ENCODE peak calls at places on chromosomes 12 and 14, in eight cellular contexts. One of them, this sample, is unnamed.

GRCh38 chr12:28378749-28379148 is 188.5 kb downstream of the CCDC91 start:
- DNase-seq in A549: no peak
- DNase-seq in CD8-positive, alpha-beta T cell: no peak
- DNase-seq in PC-9: no peak
- DNase-seq in brain microvascular endothelial cell: peak
- DNase-seq in cardiac muscle cell: no peak
- DNase-seq in dorsolateral prefrontal cortex: no peak
- DNase-seq in BE2C: no peak
- DNase-seq in this sample: peak

GRCh38 chr12:44295958-44296623 is 460.2 kb downstream of the TMEM117 start:
- DNase-seq in PC-9: no peak
- DNase-seq in brain microvascular endothelial cell: no peak
- DNase-seq in CD8-positive, alpha-beta T cell: no peak
- DNase-seq in dorsolateral prefrontal cortex: no peak
- DNase-seq in cardiac muscle cell: no peak
- DNase-seq in A549: no peak
- DNase-seq in BE2C: no peak
- DNase-seq in this sample: no peak

GRCh38 chr14:29354446-29354845 is 573.2 kb downstream of the PRKD1 start:
- DNase-seq in PC-9: no peak
- DNase-seq in brain microvascular endothelial cell: no peak
- DNase-seq in CD8-positive, alpha-beta T cell: no peak
- DNase-seq in A549: no peak
- DNase-seq in dorsolateral prefrontal cortex: no peak
- DNase-seq in BE2C: no peak
- DNase-seq in cardiac muscle cell: no peak
- DNase-seq in this sample: no peak

GRCh38 chr14:69129264-69129880 is 23.5 kb downstream of the DCAF5 start:
- DNase-seq in A549: peak
- DNase-seq in brain microvascular endothelial cell: peak
- DNase-seq in BE2C: peak
- DNase-seq in dorsolateral prefrontal cortex: peak
- DNase-seq in PC-9: peak
- DNase-seq in cardiac muscle cell: peak
- DNase-seq in CD8-positive, alpha-beta T cell: peak
- DNase-seq in this sample: peak

GRCh38 chr12:130086248-130086647 is 76.0 kb upstream of the FZD10 start:
- DNase-seq in dorsolateral prefrontal cortex: no peak
- DNase-seq in PC-9: no peak
- DNase-seq in brain microvascular endothelial cell: no peak
- DNase-seq in BE2C: no peak
- DNase-seq in CD8-positive, alpha-beta T cell: no peak
- DNase-seq in cardiac muscle cell: no peak
- DNase-seq in A549: no peak
- DNase-seq in this sample: no peak

GRCh38 chr14:61179061-61179675 is 102.0 kb downstream of the TMEM30B start:
- DNase-seq in A549: peak
- DNase-seq in PC-9: peak
- DNase-seq in BE2C: no peak
- DNase-seq in dorsolateral prefrontal cortex: no peak
- DNase-seq in CD8-positive, alpha-beta T cell: no peak
- DNase-seq in brain microvascular endothelial cell: peak
- DNase-seq in cardiac muscle cell: no peak
- DNase-seq in this sample: peak

GRCh38 chr14:90111895-90112534 is 50.2 kb downstream of the KCNK13 start:
- DNase-seq in cardiac muscle cell: no peak
- DNase-seq in PC-9: no peak
- DNase-seq in dorsolateral prefrontal cortex: no peak
- DNase-seq in A549: peak
- DNase-seq in brain microvascular endothelial cell: peak
- DNase-seq in CD8-positive, alpha-beta T cell: no peak
- DNase-seq in BE2C: no peak
- DNase-seq in this sample: peak

GRCh38 chr12:124829008-124829707 is 34.5 kb downstream of the SCARB1 start:
- DNase-seq in PC-9: peak
- DNase-seq in brain microvascular endothelial cell: peak
- DNase-seq in dorsolateral prefrontal cortex: no peak
- DNase-seq in A549: peak
- DNase-seq in CD8-positive, alpha-beta T cell: no peak
- DNase-seq in BE2C: no peak
- DNase-seq in cardiac muscle cell: no peak
- DNase-seq in this sample: peak

GRCh38 chr12:10457760-10458159 is 4.6 kb upstream of the KLRC1 start:
- DNase-seq in brain microvascular endothelial cell: no peak
- DNase-seq in PC-9: no peak
- DNase-seq in A549: no peak
- DNase-seq in CD8-positive, alpha-beta T cell: no peak
- DNase-seq in BE2C: no peak
- DNase-seq in dorsolateral prefrontal cortex: no peak
- DNase-seq in cardiac muscle cell: no peak
- DNase-seq in this sample: no peak

GRCh38 chr12:70722584-70723343 is 85.5 kb upstream of the PTPRB start:
- DNase-seq in PC-9: no peak
- DNase-seq in brain microvascular endothelial cell: peak
- DNase-seq in A549: no peak
- DNase-seq in BE2C: peak
- DNase-seq in dorsolateral prefrontal cortex: no peak
- DNase-seq in cardiac muscle cell: no peak
- DNase-seq in CD8-positive, alpha-beta T cell: no peak
- DNase-seq in this sample: peak

GRCh38 chr12:46964496-46965098 is 114.8 kb upstream of the PCED1B start:
- DNase-seq in CD8-positive, alpha-beta T cell: no peak
- DNase-seq in BE2C: no peak
- DNase-seq in dorsolateral prefrontal cortex: no peak
- DNase-seq in PC-9: peak
- DNase-seq in brain microvascular endothelial cell: peak
- DNase-seq in cardiac muscle cell: peak
- DNase-seq in A549: no peak
- DNase-seq in this sample: peak

GRCh38 chr12:57475271-57476161 is 4.2 kb downstream of the ARHGAP9 start:
- DNase-seq in A549: no peak
- DNase-seq in dorsolateral prefrontal cortex: no peak
- DNase-seq in PC-9: no peak
- DNase-seq in CD8-positive, alpha-beta T cell: no peak
- DNase-seq in BE2C: peak
- DNase-seq in cardiac muscle cell: peak
- DNase-seq in brain microvascular endothelial cell: no peak
- DNase-seq in this sample: peak

GRCh38 chr12:48782457-48783395 is 6.2 kb downstream of the ADCY6 start:
- DNase-seq in A549: no peak
- DNase-seq in brain microvascular endothelial cell: no peak
- DNase-seq in BE2C: no peak
- DNase-seq in dorsolateral prefrontal cortex: no peak
- DNase-seq in CD8-positive, alpha-beta T cell: no peak
- DNase-seq in cardiac muscle cell: no peak
- DNase-seq in PC-9: no peak
- DNase-seq in this sample: no peak

GRCh38 chr14:64561631-64562030 is 11.9 kb downstream of the PPP1R36 start:
- DNase-seq in dorsolateral prefrontal cortex: no peak
- DNase-seq in cardiac muscle cell: no peak
- DNase-seq in A549: no peak
- DNase-seq in PC-9: no peak
- DNase-seq in BE2C: no peak
- DNase-seq in CD8-positive, alpha-beta T cell: no peak
- DNase-seq in brain microvascular endothelial cell: no peak
- DNase-seq in this sample: peak

GRCh38 chr12:644293-644639 is 19.0 kb downstream of the NINJ2 start:
- DNase-seq in brain microvascular endothelial cell: no peak
- DNase-seq in PC-9: no peak
- DNase-seq in cardiac muscle cell: no peak
- DNase-seq in A549: no peak
- DNase-seq in CD8-positive, alpha-beta T cell: no peak
- DNase-seq in BE2C: no peak
- DNase-seq in dorsolateral prefrontal cortex: no peak
- DNase-seq in this sample: no peak

GRCh38 chr14:105844810-105845724 is 318.7 kb downstream of the TMEM121 start:
- DNase-seq in A549: no peak
- DNase-seq in dorsolateral prefrontal cortex: peak
- DNase-seq in cardiac muscle cell: no peak
- DNase-seq in CD8-positive, alpha-beta T cell: no peak
- DNase-seq in BE2C: no peak
- DNase-seq in brain microvascular endothelial cell: no peak
- DNase-seq in PC-9: no peak
- DNase-seq in this sample: no peak

GRCh38 chr12:103924761-103925641 is 5.2 kb upstream of the HSP90B1 start:
- DNase-seq in BE2C: peak
- DNase-seq in CD8-positive, alpha-beta T cell: no peak
- DNase-seq in A549: no peak
- DNase-seq in PC-9: no peak
- DNase-seq in brain microvascular endothelial cell: peak
- DNase-seq in cardiac muscle cell: no peak
- DNase-seq in dorsolateral prefrontal cortex: no peak
- DNase-seq in this sample: peak

GRCh38 chr12:68451261-68452091 is 119.3 kb upstream of the MDM1 start:
- DNase-seq in PC-9: no peak
- DNase-seq in cardiac muscle cell: no peak
- DNase-seq in BE2C: no peak
- DNase-seq in dorsolateral prefrontal cortex: no peak
- DNase-seq in A549: no peak
- DNase-seq in brain microvascular endothelial cell: peak
- DNase-seq in CD8-positive, alpha-beta T cell: no peak
- DNase-seq in this sample: peak

GRCh38 chr12:76018111-76018510 is 13.5 kb downstream of the PHLDA1 start:
- DNase-seq in CD8-positive, alpha-beta T cell: no peak
- DNase-seq in brain microvascular endothelial cell: peak
- DNase-seq in PC-9: peak
- DNase-seq in A549: no peak
- DNase-seq in BE2C: no peak
- DNase-seq in cardiac muscle cell: peak
- DNase-seq in dorsolateral prefrontal cortex: no peak
- DNase-seq in this sample: peak

GRCh38 chr14:103243764-103244737 is 90.0 kb upstream of the EIF5 start:
- DNase-seq in A549: no peak
- DNase-seq in dorsolateral prefrontal cortex: no peak
- DNase-seq in BE2C: no peak
- DNase-seq in CD8-positive, alpha-beta T cell: no peak
- DNase-seq in cardiac muscle cell: no peak
- DNase-seq in brain microvascular endothelial cell: no peak
- DNase-seq in PC-9: no peak
- DNase-seq in this sample: no peak

DNA sequence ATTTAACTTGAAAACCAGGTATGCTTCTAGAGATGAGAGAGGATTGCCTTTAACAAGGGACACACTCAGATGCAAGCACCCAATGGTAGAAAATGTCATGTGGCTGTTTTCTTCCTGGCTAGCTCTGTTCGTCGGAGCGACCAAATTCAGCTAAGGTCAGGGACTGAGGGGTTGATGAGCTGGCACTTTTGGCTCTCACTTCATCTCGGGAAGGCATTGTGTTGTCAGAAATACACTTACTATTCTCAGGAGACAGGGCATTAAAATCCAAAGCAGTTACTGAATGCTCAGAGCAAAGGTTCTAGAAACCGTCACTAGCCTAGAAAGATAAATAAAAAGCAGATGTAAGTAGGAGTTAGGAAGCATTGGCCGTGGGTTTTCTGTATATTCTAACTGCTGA is 275.7 kb upstream of the SSTR1 start:
- DNase-seq in brain microvascular endothelial cell: no peak
- DNase-seq in CD8-positive, alpha-beta T cell: no peak
- DNase-seq in dorsolateral prefrontal cortex: no peak
- DNase-seq in BE2C: peak
- DNase-seq in A549: no peak
- DNase-seq in cardiac muscle cell: no peak
- DNase-seq in PC-9: no peak
- DNase-seq in this sample: no peak
- H3K4me3 ChIP-seq in brain microvascular endothelial cell: no peak
- H3K4me3 ChIP-seq in CD8-positive, alpha-beta T cell: no peak
- H3K4me3 ChIP-seq in dorsolateral prefrontal cortex: no peak
- H3K4me3 ChIP-seq in BE2C: no peak
- H3K4me3 ChIP-seq in A549: no peak
- H3K4me3 ChIP-seq in cardiac muscle cell: no peak
- H3K4me3 ChIP-seq in PC-9: no peak
- H3K4me3 ChIP-seq in this sample: no peak

GRCh38 chr12:83826112-83826511 is 1086.5 kb downstream of the SLC6A15 start:
- DNase-seq in BE2C: peak
- DNase-seq in cardiac muscle cell: peak
- DNase-seq in PC-9: peak
- DNase-seq in A549: no peak
- DNase-seq in brain microvascular endothelial cell: peak
- DNase-seq in dorsolateral prefrontal cortex: no peak
- DNase-seq in CD8-positive, alpha-beta T cell: no peak
- DNase-seq in this sample: peak
- TF ChIP-seq CTCF in BE2C: peak
- TF ChIP-seq CTCF in cardiac muscle cell: peak
- TF ChIP-seq CTCF in PC-9: peak
- TF ChIP-seq CTCF in A549: peak
- TF ChIP-seq CTCF in brain microvascular endothelial cell: peak
- TF ChIP-seq CTCF in dorsolateral prefrontal cortex: peak
- TF ChIP-seq CTCF in CD8-positive, alpha-beta T cell: no peak
- TF ChIP-seq CTCF in this sample: peak

GRCh38 chr12:64824130-64824499 is 332 bp upstream of the TBC1D30 start:
- DNase-seq in CD8-positive, alpha-beta T cell: no peak
- DNase-seq in dorsolateral prefrontal cortex: no peak
- DNase-seq in A549: no peak
- DNase-seq in PC-9: no peak
- DNase-seq in BE2C: no peak
- DNase-seq in brain microvascular endothelial cell: no peak
- DNase-seq in cardiac muscle cell: no peak
- DNase-seq in this sample: peak

GRCh38 chr12:64824500-64825142 is at the start of gene TBC1D30:
- DNase-seq in BE2C: peak
- DNase-seq in brain microvascular endothelial cell: peak
- DNase-seq in CD8-positive, alpha-beta T cell: no peak
- DNase-seq in PC-9: peak
- DNase-seq in cardiac muscle cell: peak
- DNase-seq in A549: no peak
- DNase-seq in dorsolateral prefrontal cortex: peak
- DNase-seq in this sample: peak

GRCh38 chr12:64826234-64826633 is 1.8 kb downstream of the TBC1D30 start:
- DNase-seq in PC-9: no peak
- DNase-seq in A549: no peak
- DNase-seq in CD8-positive, alpha-beta T cell: no peak
- DNase-seq in cardiac muscle cell: peak
- DNase-seq in brain microvascular endothelial cell: peak
- DNase-seq in dorsolateral prefrontal cortex: no peak
- DNase-seq in BE2C: no peak
- DNase-seq in this sample: peak

GRCh38 chr12:64828713-64829112 is 4.3 kb downstream of the TBC1D30 start:
- DNase-seq in cardiac muscle cell: no peak
- DNase-seq in dorsolateral prefrontal cortex: no peak
- DNase-seq in PC-9: no peak
- DNase-seq in brain microvascular endothelial cell: no peak
- DNase-seq in CD8-positive, alpha-beta T cell: no peak
- DNase-seq in BE2C: no peak
- DNase-seq in A549: no peak
- DNase-seq in this sample: no peak

GRCh38 chr12:64825143-64826011 is 930 bp downstream of the TBC1D30 start:
- DNase-seq in BE2C: no peak
- DNase-seq in A549: no peak
- DNase-seq in PC-9: no peak
- DNase-seq in dorsolateral prefrontal cortex: peak
- DNase-seq in brain microvascular endothelial cell: no peak
- DNase-seq in CD8-positive, alpha-beta T cell: no peak
- DNase-seq in cardiac muscle cell: no peak
- DNase-seq in this sample: no peak
- H3K4me3 ChIP-seq in BE2C: no peak
- H3K4me3 ChIP-seq in A549: no peak
- H3K4me3 ChIP-seq in PC-9: no peak
- H3K4me3 ChIP-seq in dorsolateral prefrontal cortex: peak
- H3K4me3 ChIP-seq in brain microvascular endothelial cell: no peak
- H3K4me3 ChIP-seq in CD8-positive, alpha-beta T cell: no peak
- H3K4me3 ChIP-seq in cardiac muscle cell: peak
- H3K4me3 ChIP-seq in this sample: no peak

GRCh38 chr14:99214701-99215100 is 57.3 kb downstream of the BCL11B start:
- DNase-seq in A549: no peak
- DNase-seq in PC-9: no peak
- DNase-seq in BE2C: no peak
- DNase-seq in cardiac muscle cell: no peak
- DNase-seq in dorsolateral prefrontal cortex: no peak
- DNase-seq in CD8-positive, alpha-beta T cell: no peak
- DNase-seq in brain microvascular endothelial cell: no peak
- DNase-seq in this sample: no peak
- TF ChIP-seq CTCF in A549: no peak
- TF ChIP-seq CTCF in PC-9: no peak
- TF ChIP-seq CTCF in BE2C: no peak
- TF ChIP-seq CTCF in cardiac muscle cell: no peak
- TF ChIP-seq CTCF in dorsolateral prefrontal cortex: no peak
- TF ChIP-seq CTCF in CD8-positive, alpha-beta T cell: no peak
- TF ChIP-seq CTCF in brain microvascular endothelial cell: no peak
- TF ChIP-seq CTCF in this sample: no peak